ENCODE peak calls at places on chromosomes 1 and 21, in seven cellular contexts. M is H1, U is GM12878, H is HCT116, D is SK-N-SH, Z is K562, C is HepG2. W is an unnamed sample.

GRCh38 chr1:59013276-59013927 is 229.6 kb upstream of the JUN start:
- DNase-seq in M (peak; percentile 34), U (no peak), H (no peak), D (no peak), Z (no peak), C (no peak), W (peak; percentile 33)

GRCh38 chr1:11654571-11655262 is at the start of gene FBXO44:
- DNase-seq in M (no peak), U (no peak), H (no peak), D (peak; percentile 89), Z (peak; percentile 83), C (peak; percentile 62), W (peak; percentile 79)

GRCh38 chr1:17615157-17615556 is 75.7 kb downstream of the ARHGEF10L start:
- DNase-seq in M (no peak), U (no peak), H (no peak), D (no peak), Z (no peak), C (no peak), W (no peak)

GRCh38 chr1:153728305-153729066 is 636 bp downstream of the INTS3 start:
- DNase-seq in M (no peak), U (no peak), H (no peak), D (peak; percentile 55), Z (peak; percentile 36), C (peak; percentile 49), W (peak; percentile 55)

GRCh38 chr1:170731566-170732261 is 67.8 kb downstream of the PRRX1 start:
- DNase-seq in M (no peak), U (no peak), H (no peak), D (no peak), Z (no peak), C (no peak), W (no peak)

GRCh38 chr1:26159113-26160039 is 497 bp downstream of the FAM110D start:
- DNase-seq in M (no peak), U (no peak), H (no peak), D (no peak), Z (peak; percentile 22), C (no peak), W (no peak)

GRCh38 chr1:19398309-19398760 is 86.2 kb downstream of the SLC66A1 start:
- DNase-seq in M (no peak), U (no peak), H (no peak), D (no peak), Z (no peak), C (no peak), W (peak; percentile 71)

GRCh38 chr1:226094451-226094850 is 31.9 kb downstream of the H3-3A start:
- DNase-seq in M (no peak), U (no peak), H (no peak), D (no peak), Z (no peak), C (no peak), W (no peak)

GRCh38 chr1:187390157-187390556 is 561.4 kb downstream of the PLA2G4A start:
- DNase-seq in M (no peak), U (no peak), H (no peak), D (peak; percentile 9), Z (no peak), C (no peak), W (no peak)

GRCh38 chr1:44040418-44040817 is 9.2 kb upstream of the SLC6A9 start:
- DNase-seq in M (no peak), U (no peak), H (no peak), D (no peak), Z (no peak), C (no peak), W (no peak)

GRCh38 chr1:63600248-63600647 is 7.0 kb downstream of the PGM1 start:
- DNase-seq in M (no peak), U (no peak), H (no peak), D (no peak), Z (no peak), C (peak; percentile 21), W (no peak)

GRCh38 chr1:186842547-186842946 is 13.8 kb downstream of the PLA2G4A start:
- DNase-seq in M (no peak), U (no peak), H (no peak), D (no peak), Z (no peak), C (no peak), W (no peak)

GRCh38 chr1:226046240-226046639 is 16.3 kb upstream of the H3-3A start:
- DNase-seq in M (no peak), U (no peak), H (no peak), D (no peak), Z (no peak), C (peak; percentile 73), W (no peak)

GRCh38 chr1:16716691-16717173 is 23.6 kb upstream of the RNU1-4 start:
- DNase-seq in M (no peak), U (no peak), H (no peak), D (peak; percentile 34), Z (peak; percentile 11), C (no peak), W (peak; percentile 97)

GRCh38 chr1:185487943-185488342 is 170.9 kb upstream of the IVNS1ABP start:
- DNase-seq in M (no peak), U (no peak), H (no peak), D (no peak), Z (no peak), C (no peak), W (no peak)

GRCh38 chr1:181111559-181111958 is 23.1 kb downstream of the IER5 start:
- DNase-seq in M (no peak), U (no peak), H (no peak), D (no peak), Z (no peak), C (peak; percentile 13), W (no peak)

GRCh38 chr1:245179706-245180105 is 24.9 kb downstream of the KIF26B start:
- DNase-seq in M (no peak), U (no peak), H (no peak), D (peak; percentile 48), Z (no peak), C (no peak), W (no peak)

GRCh38 chr1:38009088-38009840 is 3.3 kb upstream of the UTP11 start:
- DNase-seq in M (no peak), U (no peak), H (no peak), D (no peak), Z (peak; percentile 83), C (no peak), W (no peak)

GRCh38 chr1:182877842-182878241 is 38.7 kb downstream of the DHX9 start:
- DNase-seq in M (no peak), U (no peak), H (no peak), D (no peak), Z (no peak), C (no peak), W (no peak)

GRCh38 chr21:35923971-35924370 is 136.4 kb downstream of the SETD4 start:
- DNase-seq in M (no peak), U (no peak), H (no peak), D (no peak), Z (no peak), C (no peak), W (no peak)

GRCh38 chr1:39680751-39681150 is 8.8 kb upstream of the NT5C1A start:
- DNase-seq in M (no peak), U (no peak), H (no peak), D (no peak), Z (no peak), C (no peak), W (no peak)

GRCh38 chr1:231231511-231231910 is 9.5 kb upstream of the GNPAT start:
- DNase-seq in M (no peak), U (no peak), H (no peak), D (no peak), Z (no peak), C (no peak), W (no peak)

GRCh38 chr21:46054031-46054430 is 43.9 kb upstream of the COL6A2 start:
- DNase-seq in M (no peak), U (no peak), H (no peak), D (no peak), Z (no peak), C (no peak), W (no peak)

GRCh38 chr1:182120411-182121258 is 59.1 kb upstream of the ZNF648 start:
- DNase-seq in M (no peak), U (no peak), H (no peak), D (no peak), Z (no peak), C (peak; percentile 91), W (no peak)

GRCh38 chr21:46650476-46651098 is 15.1 kb downstream of the PRMT2 start:
- DNase-seq in M (no peak), U (no peak), H (no peak), D (peak; percentile 61), Z (no peak), C (no peak), W (no peak)

GRCh38 chr1:228035844-228036243 is 29.0 kb downstream of the WNT3A start:
- DNase-seq in M (no peak), U (no peak), H (no peak), D (no peak), Z (no peak), C (no peak), W (no peak)

GRCh38 chr1:216181590-216181989 is 241.7 kb downstream of the USH2A start:
- DNase-seq in M (no peak), U (no peak), H (no peak), D (no peak), Z (no peak), C (no peak), W (no peak)
- TF ChIP-seq JUND in M (no peak), U (no peak), H (no peak), D (no peak), Z (no peak), C (no peak), W (no peak)

GRCh38 chr1:21664806-21665588 is 4.2 kb downstream of the RAP1GAP start:
- DNase-seq in M (no peak), U (no peak), H (no peak), D (no peak), Z (no peak), C (no peak), W (no peak)

GRCh38 chr1:21668232-21669032 is 725 bp downstream of the RAP1GAP start:
- DNase-seq in M (no peak), U (no peak), H (no peak), D (peak; percentile 65), Z (peak; percentile 47), C (no peak), W (no peak)

GRCh38 chr1:21667348-21668231 is 1.6 kb downstream of the RAP1GAP start:
- DNase-seq in M (no peak), U (no peak), H (no peak), D (no peak), Z (no peak), C (no peak), W (no peak)

GRCh38 chr1:21665711-21666571 is 3.2 kb downstream of the RAP1GAP start:
- DNase-seq in M (no peak), U (no peak), H (no peak), D (no peak), Z (no peak), C (no peak), W (no peak)

GRCh38 chr1:21666572-21667320 is 2.4 kb downstream of the RAP1GAP start:
- DNase-seq in M (no peak), U (no peak), H (no peak), D (no peak), Z (no peak), C (peak; percentile 52), W (no peak)
- TF ChIP-seq JUND in M (no peak), U (no peak), H (no peak), D (no peak), Z (no peak), C (no peak), W (no peak)

GRCh38 chr1:77489910-77490309 is 192.5 kb downstream of the ZZZ3 start:
- DNase-seq in M (no peak), U (no peak), H (no peak), D (no peak), Z (no peak), C (no peak), W (no peak)
- TF ChIP-seq JUND in M (no peak), U (no peak), H (no peak), D (no peak), Z (no peak), C (no peak), W (no peak)

GRCh38 chr1:24562625-24563024 is 6.7 kb downstream of the NCMAP start:
- DNase-seq in M (no peak), U (no peak), H (no peak), D (no peak), Z (no peak), C (no peak), W (peak; percentile 66)
- TF ChIP-seq JUND in M (no peak), U (no peak), H (no peak), D (no peak), Z (no peak), C (no peak), W (no peak)